ENCODE peak calls at places on chromosome 21, in eight cellular contexts. E is psoas muscle, A is sigmoid colon, N is fibroblast of lung, C is IMR-90, O is spleen, W is OCI-LY7, F is Panc1. R is an unnamed sample. For H3K4me1, the result is how much of the 10 kb centered on the place peaks cover.

GRCh38 chr21:35475768-35476167 is 426.7 kb upstream of the RUNX1 start:
- DNase-seq in C (peak), W (no peak), F (no peak), O (no peak), A (no peak), N (peak), E (no peak), R (no peak)

GRCh38 chr21:46066843-46067331 is 31.0 kb upstream of the COL6A2 start:
- DNase-seq in W (no peak), A (peak), E (peak), C (peak), O (no peak), F (no peak), N (peak), R (peak)

GRCh38 chr21:35738342-35738961 is 321.9 kb downstream of the SETD4 start:
- DNase-seq in A (no peak), N (no peak), O (no peak), W (no peak), E (no peak), C (peak), F (no peak), R (no peak)

GRCh38 chr21:10273196-10273595 is 248.2 kb upstream of the TPTE start:
- DNase-seq in E (no peak), W (no peak), F (no peak), C (no peak), A (no peak), O (no peak), N (peak), R (no peak)

GRCh38 chr21:31594726-31595125 is 64.8 kb upstream of the SOD1 start:
- DNase-seq in F (no peak), A (no peak), W (no peak), E (no peak), N (no peak), O (no peak), C (no peak), R (no peak)

GRCh38 chr21:42750737-42751530 is 97.5 kb downstream of the PDE9A start:
- DNase-seq in N (no peak), O (peak), F (no peak), A (peak), E (no peak), C (no peak), W (no peak), R (no peak)

GRCh38 chr21:35044128-35044527 is 5.0 kb downstream of the RUNX1 start:
- DNase-seq in F (no peak), C (no peak), O (no peak), N (no peak), A (no peak), W (no peak), E (no peak), R (no peak)

GRCh38 chr21:35953570-35953969 is 106.8 kb downstream of the SETD4 start:
- DNase-seq in F (no peak), C (no peak), N (no peak), W (no peak), A (no peak), E (no peak), O (no peak), R (no peak)

GRCh38 chr21:46646541-46647154 is 11.2 kb downstream of the PRMT2 start:
- DNase-seq in W (no peak), E (no peak), A (no peak), C (no peak), N (no peak), F (no peak), O (no peak), R (no peak)

GRCh38 chr21:20258542-20258941 is 739.7 kb upstream of the NCAM2 start:
- DNase-seq in E (no peak), C (no peak), N (no peak), A (no peak), W (no peak), O (no peak), F (no peak), R (no peak)

GRCh38 chr21:39180429-39181019 is 2.7 kb downstream of the PSMG1 start:
- DNase-seq in W (peak), N (no peak), E (no peak), A (no peak), C (no peak), F (no peak), O (no peak), R (no peak)

GRCh38 chr21:42093991-42094417 is 22.9 kb downstream of the UMODL1 start:
- DNase-seq in F (no peak), W (no peak), C (peak), O (no peak), N (peak), A (no peak), E (no peak), R (no peak)

GRCh38 chr21:31075844-31076243 is 37.6 kb upstream of the KRTAP19-8 start:
- DNase-seq in W (no peak), F (no peak), A (no peak), C (no peak), O (no peak), N (no peak), E (no peak), R (no peak)

DNA sequence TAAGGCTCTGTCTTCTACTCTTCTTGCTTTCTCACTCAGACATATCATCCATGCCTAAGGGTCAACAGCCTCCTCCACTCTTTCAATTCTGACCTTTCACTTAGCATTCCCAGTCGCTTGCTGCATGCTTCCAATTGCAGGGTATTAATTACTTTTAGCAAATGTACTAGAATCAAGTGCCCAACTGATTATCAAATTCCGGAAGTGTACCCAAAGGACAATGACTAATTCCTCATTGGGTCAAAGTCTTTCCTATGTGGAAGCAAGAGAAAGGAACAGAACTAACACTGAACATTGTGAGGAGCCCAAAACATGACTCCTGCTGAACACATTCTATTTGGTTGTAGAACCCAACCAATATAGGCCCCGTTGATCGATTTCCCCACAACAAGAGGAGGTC is 101.8 kb downstream of the APP start:
- DNase-seq in F (no peak), A (no peak), C (no peak), O (no peak), W (no peak), E (no peak), N (no peak), R (no peak)
- H3K4me1 ChIP-seq in F (under half), A (under half), C (under half), O (under half), W (under half), E (under half), N (under half), R (under half)

GRCh38 chr21:28727809-28728208 is 264.9 kb downstream of the LTN1 start:
- DNase-seq in W (no peak), E (no peak), C (no peak), A (no peak), N (no peak), F (no peak), O (no peak), R (no peak)
- TF ChIP-seq CTCF in W (no peak), E (no peak), C (no peak), A (no peak), N (no peak), F (no peak), O (no peak), R (no peak)

GRCh38 chr21:33373451-33373850 is 29.8 kb upstream of the IFNGR2 start:
- DNase-seq in N (no peak), F (no peak), C (no peak), E (no peak), W (no peak), A (no peak), O (no peak), R (no peak)
- H3K27ac ChIP-seq in N (no peak), F (no peak), C (no peak), E (no peak), W (peak), A (peak), O (peak), R (peak)

GRCh38 chr21:44762221-44763049 is 39.2 kb downstream of the UBE2G2 start:
- DNase-seq in E (no peak), F (no peak), W (no peak), O (peak), A (no peak), C (no peak), N (no peak), R (no peak)
- H3K4me1 ChIP-seq in E (under half), F (under half), W (under half), O (under half), A (under half), C (under half), N (under half), R (under half)

GRCh38 chr21:21688877-21689276 is 690.7 kb downstream of the NCAM2 start:
- DNase-seq in W (no peak), C (peak), A (no peak), F (no peak), N (peak), E (peak), O (no peak), R (no peak)
- TF ChIP-seq CTCF in W (peak), C (peak), A (no peak), F (peak), N (peak), E (peak), O (no peak), R (no peak)

DNA sequence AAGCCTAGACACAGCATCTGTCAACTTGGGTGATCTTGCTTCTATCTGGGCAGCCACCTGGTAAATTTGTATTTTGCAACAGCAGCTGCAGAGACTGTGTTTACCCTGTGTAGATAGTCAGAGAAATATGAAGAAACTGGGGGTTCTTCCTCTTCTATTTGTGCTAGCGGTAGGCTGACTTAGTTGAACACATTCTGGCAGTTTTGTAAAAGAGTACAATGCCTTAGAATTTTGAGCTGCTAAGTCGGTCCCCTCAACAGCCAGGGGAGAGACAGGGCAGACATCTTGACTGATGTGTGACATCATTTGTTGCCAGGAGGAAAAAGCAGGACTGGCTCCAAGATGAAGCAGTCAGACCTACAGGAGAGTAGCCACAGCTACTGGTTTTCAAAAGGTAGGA is 53.7 kb downstream of the KCNJ6 start:
- DNase-seq in N (peak), O (no peak), F (no peak), A (no peak), E (no peak), W (peak), C (peak), R (no peak)
- H3K27ac ChIP-seq in N (no peak), O (no peak), F (no peak), A (no peak), E (no peak), W (no peak), C (no peak), R (no peak)

DNA sequence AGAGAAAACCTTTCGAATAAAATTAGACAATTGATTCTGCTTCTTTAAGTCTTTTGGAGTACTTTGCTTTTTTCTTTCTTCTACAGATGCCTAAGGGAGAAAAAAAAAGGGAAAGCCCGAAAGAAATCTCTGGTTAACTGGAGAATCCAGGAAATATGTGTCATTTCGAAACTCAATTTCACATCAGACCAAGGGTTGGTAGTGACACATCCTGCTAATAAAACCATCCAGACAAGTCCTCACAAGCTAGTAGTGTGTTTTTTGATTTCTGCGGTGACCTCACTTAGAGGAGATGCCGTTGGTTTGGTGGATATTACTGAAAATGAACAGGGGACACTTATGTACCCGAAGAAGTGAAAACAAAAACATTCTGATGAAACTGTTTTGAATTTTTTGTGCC is 726.5 kb upstream of the ADAMTS5 start:
- DNase-seq in C (peak), W (no peak), O (no peak), E (no peak), N (peak), F (no peak), A (no peak), R (no peak)
- H3K4me1 ChIP-seq in C (under half), W (under half), O (under half), E (under half), N (under half), F (under half), A (under half), R (under half)